ENCODE peak calls at places on chromosome 9, in four cellular contexts. A is GM23248, F is DND-41, X is fibroblast of lung. Z is an unnamed sample.

GRCh38 chr9:110114086-110114887 is 93.7 kb downstream of the C9orf152 start:
- DNase-seq in F (no peak), X (peak), A (peak), Z (no peak)

GRCh38 chr9:109098221-109098959 is 21.4 kb downstream of the TMEM245 start:
- DNase-seq in X (peak), A (peak), F (no peak), Z (no peak)

GRCh38 chr9:94875300-94876063 is 149.0 kb downstream of the AOPEP start:
- DNase-seq in F (no peak), X (no peak), A (no peak), Z (no peak)

GRCh38 chr9:18463991-18464390 is 10.0 kb upstream of the ADAMTSL1 start:
- DNase-seq in A (peak), X (peak), F (no peak), Z (no peak)

GRCh38 chr9:93107151-93107824 is 11.3 kb downstream of the CARD19 start:
- DNase-seq in F (no peak), A (no peak), X (no peak), Z (no peak)

GRCh38 chr9:20496328-20496727 is 126.0 kb downstream of the MLLT3 start:
- DNase-seq in A (no peak), F (no peak), X (no peak), Z (no peak)

GRCh38 chr9:36986548-36987408 is 47.3 kb downstream of the PAX5 start:
- DNase-seq in X (no peak), F (no peak), A (peak), Z (no peak)

GRCh38 chr9:34797367-34797766 is 87.4 kb upstream of the CCL21 start:
- DNase-seq in F (no peak), A (no peak), X (no peak), Z (no peak)

GRCh38 chr9:94139672-94140417 is 55.6 kb downstream of the PTPDC1 start:
- DNase-seq in X (peak), A (peak), F (no peak), Z (no peak)

GRCh38 chr9:38153152-38153909 is 84.3 kb upstream of the SHB start:
- DNase-seq in F (no peak), X (no peak), A (no peak), Z (no peak)

GRCh38 chr9:14279671-14280070 is 34.3 kb downstream of the NFIB start:
- DNase-seq in F (no peak), X (no peak), A (no peak), Z (no peak)

GRCh38 chr9:99411068-99411467 is 189.0 kb downstream of the SEC61B start:
- DNase-seq in F (no peak), A (peak), X (peak), Z (no peak)

GRCh38 chr9:96491079-96491879 is 41.3 kb downstream of the HABP4 start:
- DNase-seq in F (no peak), X (peak), A (no peak), Z (no peak)

GRCh38 chr9:78221425-78221824 is 14.4 kb upstream of the CEP78 start:
- DNase-seq in A (peak), X (peak), F (no peak), Z (no peak)

GRCh38 chr9:18429065-18429464 is 44.9 kb upstream of the ADAMTSL1 start:
- DNase-seq in F (no peak), X (peak), A (peak), Z (peak)

GRCh38 chr9:99173570-99174504 is 47.9 kb downstream of the ALG2 start:
- DNase-seq in X (no peak), F (no peak), A (no peak), Z (no peak)

GRCh38 chr9:122402403-122403268 is 31.8 kb downstream of the PTGS1 start:
- DNase-seq in X (peak), A (peak), F (no peak), Z (no peak)

GRCh38 chr9:106869028-106869427 is 6.1 kb downstream of the ZNF462 start:
- DNase-seq in A (peak), X (peak), F (no peak), Z (no peak)

GRCh38 chr9:133351908-133352634 is 4.1 kb downstream of the RPL7A start:
- DNase-seq in F (peak), A (peak), X (peak), Z (no peak)

GRCh38 chr9:114008667-114009410 is 69.3 kb downstream of the AMBP start:
- DNase-seq in A (no peak), X (no peak), F (no peak), Z (no peak)

DNA sequence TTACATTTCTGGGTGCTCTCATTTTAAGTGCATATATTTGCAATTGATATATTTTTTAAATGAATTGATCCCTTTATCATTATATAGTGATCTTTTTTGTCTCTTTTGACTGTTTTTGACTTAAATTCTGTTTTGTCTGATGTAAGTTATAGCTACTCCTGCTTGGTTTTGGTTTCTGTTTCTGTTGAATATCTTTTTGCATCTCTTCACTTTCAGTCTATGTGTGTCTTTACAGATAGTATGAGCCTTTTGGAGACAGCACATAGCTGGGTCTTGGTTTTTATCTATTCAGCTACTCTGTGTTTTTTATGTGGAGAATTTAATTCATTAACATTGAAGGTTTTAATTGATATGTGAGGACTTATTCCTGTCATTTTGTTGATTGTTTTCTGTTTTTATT is 311.3 kb downstream of the SPATA31D1 start:
- DNase-seq in F (no peak), X (peak), A (no peak), Z (no peak)
- TF ChIP-seq EZH2 in F (no peak), X (no peak), A (no peak), Z (no peak)

GRCh38 chr9:68704804-68705635 is at the start of gene PIP5K1B:
- DNase-seq in A (peak), X (peak), F (no peak), Z (no peak)
- TF ChIP-seq EZH2 in A (no peak), X (no peak), F (no peak), Z (no peak)

GRCh38 chr9:137053944-137054931 is at the start of gene ENTPD2:
- DNase-seq in F (no peak), X (no peak), A (no peak), Z (no peak)
- TF ChIP-seq EZH2 in F (no peak), X (no peak), A (no peak), Z (no peak)

DNA sequence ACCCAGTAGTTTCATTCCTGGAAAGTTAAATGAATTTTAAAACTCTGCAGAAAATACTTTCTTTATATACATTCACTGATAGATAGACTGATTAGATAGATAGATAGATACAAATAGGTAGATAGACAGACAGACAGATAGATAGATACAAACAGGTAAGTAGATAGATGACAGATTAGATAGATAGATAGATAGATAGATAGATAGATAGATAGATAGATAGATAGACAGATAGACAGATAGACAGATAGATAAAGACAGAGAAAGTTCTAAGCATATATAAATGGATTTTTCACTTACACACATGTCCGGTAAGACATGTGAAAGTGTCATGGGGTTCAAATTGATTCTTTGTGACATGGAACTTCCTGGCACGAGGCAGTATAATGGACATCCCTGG is 349.7 kb downstream of the CDK5RAP2 start:
- DNase-seq in X (no peak), F (no peak), A (no peak), Z (no peak)
- TF ChIP-seq EZH2 in X (no peak), F (no peak), A (no peak), Z (no peak)

GRCh38 chr9:97846347-97846746 is 6.7 kb upstream of the FOXE1 start:
- DNase-seq in A (no peak), F (no peak), X (no peak), Z (no peak)

GRCh38 chr9:97847474-97848236 is 5.4 kb upstream of the FOXE1 start:
- DNase-seq in X (no peak), A (no peak), F (no peak), Z (no peak)

GRCh38 chr9:97849980-97850379 is 3.0 kb upstream of the FOXE1 start:
- DNase-seq in A (no peak), F (no peak), X (no peak), Z (no peak)

GRCh38 chr9:97848582-97849237 is 4.3 kb upstream of the FOXE1 start:
- DNase-seq in A (peak), F (no peak), X (no peak), Z (no peak)

DNA sequence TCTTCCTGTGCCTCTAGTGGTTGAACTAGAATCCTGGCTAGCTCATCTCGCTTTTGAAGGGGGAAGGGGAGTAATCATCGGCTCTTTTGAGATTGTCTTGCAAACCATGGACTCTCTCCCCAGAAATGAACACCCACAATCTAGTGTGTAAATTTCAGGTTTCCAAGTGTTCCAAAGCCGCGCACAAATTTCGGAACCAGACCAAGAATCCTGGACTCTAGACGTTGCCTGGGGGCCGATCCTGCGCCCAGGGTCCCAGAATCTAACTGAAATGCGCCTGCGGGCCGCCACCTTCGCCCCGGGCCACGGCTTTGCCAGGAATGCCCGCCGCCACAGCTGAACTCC is 4.8 kb upstream of the FOXE1 start:
- DNase-seq in X (no peak), A (no peak), F (no peak), Z (no peak)
- TF ChIP-seq EZH2 in X (no peak), A (peak), F (no peak), Z (peak)

DNA sequence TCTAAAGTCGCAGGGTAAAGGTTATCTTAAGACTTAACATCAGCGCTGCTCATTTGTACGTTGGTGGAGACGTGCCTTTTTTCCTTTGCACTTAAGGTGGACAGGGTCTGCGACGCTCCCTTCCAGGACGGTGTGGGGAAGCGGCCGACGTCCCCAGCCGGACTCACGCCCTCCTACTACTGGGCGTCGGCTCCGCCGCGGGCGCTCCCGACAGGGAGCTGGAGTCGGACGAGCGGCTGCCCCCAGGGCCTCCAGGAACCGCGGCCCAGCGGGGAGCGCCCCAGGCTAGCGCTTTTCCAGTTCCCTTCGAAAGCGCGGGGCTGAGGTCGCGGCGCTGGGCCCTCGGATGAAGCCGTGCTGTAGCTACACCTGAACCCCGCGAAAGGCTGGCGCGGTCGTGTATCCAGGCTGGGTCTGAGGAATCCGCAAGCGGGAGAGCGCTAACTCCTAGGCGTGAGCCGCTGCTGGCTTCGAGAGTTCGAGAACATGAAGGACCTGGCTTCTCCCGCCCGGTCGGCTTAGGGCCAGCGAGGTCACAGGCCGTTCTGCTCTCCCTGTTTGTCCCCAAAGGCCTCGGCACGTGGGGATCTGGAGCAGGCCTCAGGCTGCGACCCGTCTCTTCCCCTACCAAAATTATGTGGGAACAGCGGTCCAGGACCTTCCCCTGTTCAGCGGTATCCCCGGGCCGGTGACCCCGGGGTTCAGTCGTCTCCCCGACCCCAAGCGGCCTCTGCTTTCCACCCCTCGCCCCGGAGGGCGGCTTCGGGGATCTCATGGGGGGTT is 3.8 kb upstream of the DMRT3 start:
- DNase-seq in F (no peak), X (no peak), A (no peak), Z (no peak)
- TF ChIP-seq EZH2 in F (no peak), X (peak), A (peak), Z (no peak)

GRCh38 chr9:130664191-130665028 is at the start of gene PRDM12:
- DNase-seq in F (no peak), X (no peak), A (peak), Z (no peak)
- TF ChIP-seq EZH2 in F (no peak), X (peak), A (peak), Z (peak)

GRCh38 chr9:126682928-126683697 is 69.4 kb downstream of the LMX1B start:
- DNase-seq in A (peak), F (no peak), X (peak), Z (no peak)
- TF ChIP-seq EZH2 in A (peak), F (no peak), X (peak), Z (no peak)

DNA sequence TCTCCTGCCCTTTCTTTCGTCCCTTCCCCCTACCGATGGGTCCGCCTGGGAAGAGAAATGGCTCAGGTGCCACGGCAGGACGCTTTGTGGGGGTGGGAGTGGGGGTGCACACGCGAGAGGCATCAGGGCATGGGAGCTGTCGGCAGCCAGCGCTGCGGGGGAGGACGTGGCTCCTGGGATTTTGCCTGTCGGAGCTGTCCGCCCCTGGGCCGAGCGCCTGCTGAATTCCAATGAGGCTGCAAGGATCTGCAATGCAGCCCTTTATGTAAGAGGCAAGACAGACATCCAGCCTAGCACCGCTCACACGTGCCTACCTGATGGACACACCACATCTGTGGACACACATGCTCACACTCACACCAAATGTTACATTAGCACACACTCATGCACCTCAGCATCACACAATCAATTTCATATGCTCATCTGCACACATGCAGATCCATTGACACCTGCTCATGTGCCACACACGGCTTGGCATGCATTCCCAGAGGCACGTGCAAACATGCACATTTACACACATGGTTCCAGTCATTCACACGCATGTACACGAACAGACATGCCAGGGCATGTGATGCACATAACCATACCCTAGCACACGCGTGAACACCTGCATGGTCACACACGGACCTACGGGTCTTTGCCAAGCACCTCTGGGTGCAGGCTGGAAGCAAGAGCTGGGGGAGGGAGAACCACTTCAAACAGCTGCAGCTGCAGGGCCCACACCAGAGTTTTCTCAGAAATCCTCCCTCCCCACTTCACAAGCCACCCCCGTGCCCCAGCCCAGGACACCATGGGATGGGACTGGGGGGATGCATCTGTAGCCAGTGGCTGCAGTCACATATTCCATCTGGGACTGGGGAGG is 1.4 kb downstream of the GRIN1 start:
- DNase-seq in X (no peak), F (peak), A (no peak), Z (no peak)
- TF ChIP-seq EZH2 in X (no peak), F (no peak), A (no peak), Z (no peak)

GRCh38 chr9:71910602-71911060 is 362 bp downstream of the ABHD17B start:
- DNase-seq in A (peak), X (no peak), F (no peak), Z (no peak)

GRCh38 chr9:71911061-71911907 is at the start of the genes ABHD17B and C9orf85:
- DNase-seq in A (peak), X (peak), F (peak), Z (peak)

GRCh38 chr9:71909887-71910601 is 949 bp downstream of the ABHD17B start:
- DNase-seq in F (peak), A (peak), X (peak), Z (no peak)

GRCh38 chr9:71916834-71917534 is 5.5 kb downstream of the C9orf85 start:
- DNase-seq in X (no peak), A (no peak), F (no peak), Z (no peak)

GRCh38 chr9:71911908-71912325 is 478 bp downstream of the C9orf85 start:
- DNase-seq in F (no peak), A (peak), X (peak), Z (no peak)
- TF ChIP-seq EZH2 in F (no peak), A (no peak), X (no peak), Z (no peak)